ENCODE peak calls at places on chromosomes 6 and 20, in five cellular contexts. One of them, this sample, is unnamed.

GRCh38 chr6:96499781-96500180 is 21.8 kb upstream of the UFL1 start:
- DNase-seq in activated B cell treated with CpG ODN at 0.5 μM for 24 hours: no peak
- DNase-seq in testis: no peak
- DNase-seq in brain microvascular endothelial cell: no peak
- DNase-seq in pancreas: no peak
- DNase-seq in this sample: no peak

GRCh38 chr6:162856885-162857284 is 129.1 kb downstream of the PACRG start:
- DNase-seq in activated B cell treated with CpG ODN at 0.5 μM for 24 hours: no peak
- DNase-seq in testis: peak; percentile 67
- DNase-seq in brain microvascular endothelial cell: peak; percentile 80
- DNase-seq in pancreas: no peak
- DNase-seq in this sample: peak; percentile 83

GRCh38 chr6:44294832-44295791 is 18.0 kb downstream of the AARS2 start:
- DNase-seq in activated B cell treated with CpG ODN at 0.5 μM for 24 hours: no peak
- DNase-seq in testis: no peak
- DNase-seq in brain microvascular endothelial cell: no peak
- DNase-seq in pancreas: no peak
- DNase-seq in this sample: no peak

GRCh38 chr6:127586372-127586771 is 9.4 kb downstream of the C6orf58 start:
- DNase-seq in activated B cell treated with CpG ODN at 0.5 μM for 24 hours: no peak
- DNase-seq in testis: no peak
- DNase-seq in brain microvascular endothelial cell: no peak
- DNase-seq in pancreas: no peak
- DNase-seq in this sample: no peak

GRCh38 chr6:116217069-116217468 is 36.8 kb downstream of the TSPYL4 start:
- DNase-seq in activated B cell treated with CpG ODN at 0.5 μM for 24 hours: no peak
- DNase-seq in testis: no peak
- DNase-seq in brain microvascular endothelial cell: no peak
- DNase-seq in pancreas: no peak
- DNase-seq in this sample: peak; percentile 70

GRCh38 chr20:36493013-36493800 is 48.1 kb upstream of the MYL9 start:
- DNase-seq in activated B cell treated with CpG ODN at 0.5 μM for 24 hours: no peak
- DNase-seq in testis: no peak
- DNase-seq in brain microvascular endothelial cell: no peak
- DNase-seq in pancreas: no peak
- DNase-seq in this sample: no peak

GRCh38 chr6:12371151-12371550 is 81.0 kb downstream of the EDN1 start:
- DNase-seq in activated B cell treated with CpG ODN at 0.5 μM for 24 hours: no peak
- DNase-seq in testis: no peak
- DNase-seq in brain microvascular endothelial cell: no peak
- DNase-seq in pancreas: no peak
- DNase-seq in this sample: no peak

GRCh38 chr6:163324928-163325784 is 89.4 kb upstream of the QKI start:
- DNase-seq in activated B cell treated with CpG ODN at 0.5 μM for 24 hours: no peak
- DNase-seq in testis: no peak
- DNase-seq in brain microvascular endothelial cell: peak; percentile 36
- DNase-seq in pancreas: no peak
- DNase-seq in this sample: no peak

GRCh38 chr6:37987559-37987958 is 168.0 kb downstream of the ZFAND3 start:
- DNase-seq in activated B cell treated with CpG ODN at 0.5 μM for 24 hours: no peak
- DNase-seq in testis: no peak
- DNase-seq in brain microvascular endothelial cell: no peak
- DNase-seq in pancreas: no peak
- DNase-seq in this sample: no peak

GRCh38 chr6:57267586-57268293 is 45.6 kb upstream of the RAB23 start:
- DNase-seq in activated B cell treated with CpG ODN at 0.5 μM for 24 hours: no peak
- DNase-seq in testis: peak; percentile 48
- DNase-seq in brain microvascular endothelial cell: peak; percentile 97
- DNase-seq in pancreas: no peak
- DNase-seq in this sample: peak; percentile 99

GRCh38 chr20:45355209-45355608 is 7.0 kb upstream of the SDC4 start:
- DNase-seq in activated B cell treated with CpG ODN at 0.5 μM for 24 hours: no peak
- DNase-seq in testis: no peak
- DNase-seq in brain microvascular endothelial cell: peak; percentile 64
- DNase-seq in pancreas: no peak
- DNase-seq in this sample: peak; percentile 66

GRCh38 chr6:169411722-169412121 is 158.1 kb upstream of the THBS2 start:
- DNase-seq in activated B cell treated with CpG ODN at 0.5 μM for 24 hours: no peak
- DNase-seq in testis: no peak
- DNase-seq in brain microvascular endothelial cell: no peak
- DNase-seq in pancreas: no peak
- DNase-seq in this sample: no peak

GRCh38 chr6:4805553-4806307 is 29.5 kb downstream of the CDYL start:
- DNase-seq in activated B cell treated with CpG ODN at 0.5 μM for 24 hours: no peak
- DNase-seq in testis: peak; percentile 82
- DNase-seq in brain microvascular endothelial cell: no peak
- DNase-seq in pancreas: peak; percentile 36
- DNase-seq in this sample: peak; percentile 31
- TF ChIP-seq CTCF in activated B cell treated with CpG ODN at 0.5 μM for 24 hours: no peak
- TF ChIP-seq CTCF in testis: peak; percentile 32
- TF ChIP-seq CTCF in brain microvascular endothelial cell: peak; percentile 83
- TF ChIP-seq CTCF in pancreas: peak; percentile 36
- TF ChIP-seq CTCF in this sample: peak; percentile 59

GRCh38 chr20:46559685-46560440 is 9.4 kb upstream of the OCSTAMP start:
- DNase-seq in activated B cell treated with CpG ODN at 0.5 μM for 24 hours: no peak
- DNase-seq in testis: peak; percentile 37
- DNase-seq in brain microvascular endothelial cell: no peak
- DNase-seq in pancreas: no peak
- DNase-seq in this sample: no peak
- TF ChIP-seq CTCF in activated B cell treated with CpG ODN at 0.5 μM for 24 hours: no peak
- TF ChIP-seq CTCF in testis: no peak
- TF ChIP-seq CTCF in brain microvascular endothelial cell: no peak
- TF ChIP-seq CTCF in pancreas: no peak
- TF ChIP-seq CTCF in this sample: no peak

GRCh38 chr20:15378151-15378550 is 1040.7 kb upstream of the FLRT3 start:
- DNase-seq in activated B cell treated with CpG ODN at 0.5 μM for 24 hours: no peak
- DNase-seq in testis: no peak
- DNase-seq in brain microvascular endothelial cell: no peak
- DNase-seq in pancreas: no peak
- DNase-seq in this sample: no peak
- TF ChIP-seq CTCF in activated B cell treated with CpG ODN at 0.5 μM for 24 hours: no peak
- TF ChIP-seq CTCF in testis: no peak
- TF ChIP-seq CTCF in brain microvascular endothelial cell: peak; percentile 49
- TF ChIP-seq CTCF in pancreas: no peak
- TF ChIP-seq CTCF in this sample: no peak

DNA sequence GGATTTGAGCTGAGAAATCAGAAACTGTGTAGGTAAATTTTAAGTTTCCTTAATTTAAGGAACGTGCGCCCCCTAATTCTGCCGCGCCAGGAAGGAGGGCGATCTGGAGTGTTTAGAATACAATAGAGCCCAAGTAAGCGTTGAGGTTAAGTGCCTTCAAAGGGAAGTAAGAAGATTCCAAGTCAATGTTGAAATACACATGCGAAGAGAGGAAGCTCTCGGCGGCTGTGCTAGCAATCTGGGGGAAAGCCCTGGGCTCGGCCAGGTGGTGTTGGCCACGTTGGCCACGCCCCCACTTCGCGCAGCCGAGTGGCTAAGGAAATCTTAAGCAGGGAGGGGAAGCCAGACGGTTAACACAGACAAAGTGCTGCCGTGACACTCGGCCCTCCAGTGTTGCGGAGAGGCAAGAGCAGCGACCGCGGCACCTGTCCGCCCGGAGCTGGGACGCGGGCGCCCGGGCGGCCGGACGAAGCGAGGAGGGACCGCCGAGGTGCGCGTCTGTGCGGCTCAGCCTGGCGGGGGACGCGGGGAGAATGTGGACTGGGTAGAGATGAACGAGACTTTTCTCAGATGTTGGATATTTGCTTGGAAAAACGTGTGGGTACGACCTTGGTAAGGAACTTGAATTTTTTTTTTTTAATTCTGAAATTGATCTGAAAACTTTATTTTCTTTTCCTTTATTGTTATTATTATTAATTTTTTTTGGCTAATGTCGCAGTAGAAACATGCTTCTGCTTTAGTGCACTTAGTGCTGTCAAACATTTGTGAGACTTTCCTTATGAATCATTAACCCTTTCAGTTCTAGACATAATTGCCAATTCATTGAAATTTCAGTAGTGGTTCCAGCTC is at the start of gene PRDM1:
- DNase-seq in activated B cell treated with CpG ODN at 0.5 μM for 24 hours: peak; percentile 84
- DNase-seq in testis: peak; percentile 78
- DNase-seq in brain microvascular endothelial cell: no peak
- DNase-seq in pancreas: peak; percentile 89
- DNase-seq in this sample: peak; percentile 54
- TF ChIP-seq CTCF in activated B cell treated with CpG ODN at 0.5 μM for 24 hours: no peak
- TF ChIP-seq CTCF in testis: no peak
- TF ChIP-seq CTCF in brain microvascular endothelial cell: no peak
- TF ChIP-seq CTCF in pancreas: no peak
- TF ChIP-seq CTCF in this sample: peak; percentile 38

DNA sequence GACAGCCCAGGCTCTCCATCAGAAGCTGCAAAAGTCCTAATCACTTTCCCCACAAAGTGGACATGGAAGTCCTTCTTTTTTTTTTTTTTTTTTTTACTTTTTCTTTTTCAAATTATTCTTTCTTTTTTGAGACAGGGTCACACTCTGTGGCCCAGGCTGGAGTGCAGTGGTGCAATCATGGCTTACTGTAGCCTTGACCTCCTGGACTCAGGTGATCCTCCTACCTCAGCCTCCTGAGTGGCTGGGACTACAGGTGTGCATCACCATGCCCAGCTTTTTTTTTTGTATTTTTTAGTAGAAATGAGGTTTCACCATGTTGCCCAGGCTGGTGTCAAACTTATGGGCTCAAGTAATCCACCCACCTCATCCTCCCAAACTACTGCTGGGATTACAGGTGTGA is 29.0 kb upstream of the AKIRIN2 start:
- DNase-seq in activated B cell treated with CpG ODN at 0.5 μM for 24 hours: no peak
- DNase-seq in testis: no peak
- DNase-seq in brain microvascular endothelial cell: no peak
- DNase-seq in pancreas: no peak
- DNase-seq in this sample: no peak
- TF ChIP-seq CTCF in activated B cell treated with CpG ODN at 0.5 μM for 24 hours: no peak
- TF ChIP-seq CTCF in testis: no peak
- TF ChIP-seq CTCF in brain microvascular endothelial cell: no peak
- TF ChIP-seq CTCF in pancreas: no peak
- TF ChIP-seq CTCF in this sample: no peak

GRCh38 chr20:48852609-48853008 is 24.8 kb upstream of the PREX1 start:
- DNase-seq in activated B cell treated with CpG ODN at 0.5 μM for 24 hours: no peak
- DNase-seq in testis: no peak
- DNase-seq in brain microvascular endothelial cell: no peak
- DNase-seq in pancreas: no peak
- DNase-seq in this sample: no peak
- TF ChIP-seq CTCF in activated B cell treated with CpG ODN at 0.5 μM for 24 hours: no peak
- TF ChIP-seq CTCF in testis: no peak
- TF ChIP-seq CTCF in brain microvascular endothelial cell: no peak
- TF ChIP-seq CTCF in pancreas: no peak
- TF ChIP-seq CTCF in this sample: no peak

GRCh38 chr6:159311618-159312017 is 142.4 kb downstream of the FNDC1 start:
- DNase-seq in activated B cell treated with CpG ODN at 0.5 μM for 24 hours: no peak
- DNase-seq in testis: no peak
- DNase-seq in brain microvascular endothelial cell: no peak
- DNase-seq in pancreas: no peak
- DNase-seq in this sample: no peak
- TF ChIP-seq CTCF in activated B cell treated with CpG ODN at 0.5 μM for 24 hours: no peak
- TF ChIP-seq CTCF in testis: no peak
- TF ChIP-seq CTCF in brain microvascular endothelial cell: no peak
- TF ChIP-seq CTCF in pancreas: no peak
- TF ChIP-seq CTCF in this sample: no peak

DNA sequence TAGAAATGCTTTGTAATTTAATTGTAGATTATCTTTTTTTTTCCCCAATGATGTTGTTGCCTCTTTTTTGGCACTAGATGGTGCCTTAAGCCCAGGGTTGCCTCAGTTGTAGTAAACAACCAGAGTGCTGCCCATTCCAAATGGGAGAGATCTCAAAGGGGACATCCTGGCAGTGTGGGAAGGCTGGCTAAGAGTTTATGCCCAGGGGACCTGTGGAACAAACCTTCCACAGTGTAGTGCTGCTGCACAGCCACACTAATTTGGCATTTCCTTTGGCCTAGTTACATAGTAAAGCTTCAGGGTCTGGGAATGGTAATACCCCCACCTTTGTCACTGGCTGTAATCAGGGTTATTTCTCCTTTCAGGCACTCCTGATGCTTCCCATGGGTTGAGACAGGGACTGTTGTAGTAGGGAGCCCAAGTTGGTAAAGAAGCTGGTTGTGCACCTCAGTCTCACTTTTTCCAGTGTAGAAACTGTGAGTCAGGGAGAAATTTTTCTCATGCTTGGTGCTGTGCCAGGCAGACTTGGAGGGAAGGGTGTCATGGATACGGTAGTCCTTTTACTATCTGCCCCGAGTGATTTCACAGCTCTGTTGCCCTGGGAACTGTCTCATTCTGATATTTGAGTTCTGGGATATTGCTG is 177.8 kb upstream of the ECI2 start:
- DNase-seq in activated B cell treated with CpG ODN at 0.5 μM for 24 hours: no peak
- DNase-seq in testis: no peak
- DNase-seq in brain microvascular endothelial cell: peak; percentile 97
- DNase-seq in pancreas: peak; percentile 23
- DNase-seq in this sample: peak; percentile 96
- TF ChIP-seq CTCF in activated B cell treated with CpG ODN at 0.5 μM for 24 hours: no peak
- TF ChIP-seq CTCF in testis: no peak
- TF ChIP-seq CTCF in brain microvascular endothelial cell: peak; percentile 69
- TF ChIP-seq CTCF in pancreas: peak; percentile 8
- TF ChIP-seq CTCF in this sample: peak; percentile 57